ENCODE peak calls at places on chromosomes 16 and 17, in six cellular contexts. W is neural progenitor cell, T is PC-3, V is GM23248, L is GM23338, P is SK-N-SH. X is an unnamed sample.

GRCh38 chr17:14737984-14738651 is 437.2 kb downstream of the HS3ST3B1 start:
- DNase-seq in V (peak; percentile 98), L (peak; percentile 49), T (peak; percentile 99), W (peak; percentile 41), P (no peak), X (no peak)

GRCh38 chr17:81831957-81832607 is 1.0 kb downstream of the MCRIP1 start:
- DNase-seq in W (no peak), P (no peak), V (peak; percentile 89), L (no peak), T (no peak), X (no peak)

GRCh38 chr17:73156887-73157870 is 7.6 kb upstream of the SSTR2 start:
- DNase-seq in P (peak; percentile 41), V (no peak), L (no peak), W (peak; percentile 57), T (no peak), X (no peak)

GRCh38 chr17:81309859-81310839 is 15.0 kb upstream of the SLC38A10 start:
- DNase-seq in L (no peak), P (peak; percentile 90), T (no peak), V (no peak), W (no peak), X (no peak)

GRCh38 chr16:26561303-26561702 is 505.4 kb upstream of the C16orf82 start:
- DNase-seq in V (no peak), L (no peak), P (no peak), T (no peak), W (no peak), X (no peak)

GRCh38 chr17:16975744-16976625 is 4.1 kb upstream of the TNFRSF13B start:
- DNase-seq in T (peak; percentile 26), L (no peak), P (no peak), W (no peak), V (peak; percentile 35), X (peak; percentile 59)

GRCh38 chr16:72946474-72947194 is 101.3 kb downstream of the ZFHX3 start:
- DNase-seq in V (no peak), W (no peak), L (no peak), P (no peak), T (no peak), X (no peak)

GRCh38 chr17:35972066-35972465 is 9.2 kb downstream of the CCL16 start:
- DNase-seq in P (no peak), W (no peak), T (no peak), V (no peak), L (no peak), X (no peak)

GRCh38 chr16:77297996-77298637 is 98.9 kb downstream of the SYCE1L start:
- DNase-seq in V (peak; percentile 49), T (peak; percentile 51), L (no peak), W (no peak), P (no peak), X (no peak)

GRCh38 chr16:28312327-28312726 is 20.0 kb downstream of the SBK1 start:
- DNase-seq in W (no peak), P (no peak), L (no peak), T (no peak), V (no peak), X (no peak)
- H3K27ac ChIP-seq in W (no peak overlapping the region), P (no peak overlapping the region), L (no peak overlapping the region), T (no peak overlapping the region), V (no peak overlapping the region), X (no peak overlapping the region)

GRCh38 chr17:75758131-75758905 is 6.7 kb downstream of the GALK1 start:
- DNase-seq in V (no peak), T (peak; percentile 54), P (peak; percentile 30), L (peak; percentile 64), W (no peak), X (no peak)
- H3F3A ChIP-seq in V (no peaks in the 10 kb centered on the region), T (no peaks in the 10 kb centered on the region), P (no peaks in the 10 kb centered on the region), L (no peaks in the 10 kb centered on the region), W (peaks cover 11% of the 10 kb centered on the region), X (no peaks in the 10 kb centered on the region)

GRCh38 chr17:76238847-76239537 is 1.3 kb downstream of the RNF157 start:
- DNase-seq in W (no peak), P (no peak), L (peak; percentile 14), V (no peak), T (no peak), X (no peak)
- H3K27ac ChIP-seq in W (no peak overlapping the region), P (no peak overlapping the region), L (no peak overlapping the region), V (no peak overlapping the region), T (no peak overlapping the region), X (no peak overlapping the region)

GRCh38 chr17:7236808-7237207 is 2.4 kb downstream of the PHF23 start:
- DNase-seq in T (no peak), V (no peak), W (no peak), L (no peak), P (no peak), X (no peak)

GRCh38 chr17:7238418-7239090 is 703 bp downstream of the PHF23 start:
- DNase-seq in P (no peak), V (peak; percentile 56), W (peak; percentile 40), L (no peak), T (no peak), X (peak; percentile 33)

GRCh38 chr17:7239091-7240027 is at the start of gene PHF23:
- DNase-seq in P (peak; percentile 94), L (peak; percentile 100), V (peak; percentile 100), T (peak; percentile 98), W (peak; percentile 100), X (peak; percentile 99)

GRCh38 chr17:7237266-7237760 is 1.9 kb downstream of the PHF23 start:
- DNase-seq in L (no peak), W (no peak), P (no peak), V (no peak), T (no peak), X (no peak)

DNA sequence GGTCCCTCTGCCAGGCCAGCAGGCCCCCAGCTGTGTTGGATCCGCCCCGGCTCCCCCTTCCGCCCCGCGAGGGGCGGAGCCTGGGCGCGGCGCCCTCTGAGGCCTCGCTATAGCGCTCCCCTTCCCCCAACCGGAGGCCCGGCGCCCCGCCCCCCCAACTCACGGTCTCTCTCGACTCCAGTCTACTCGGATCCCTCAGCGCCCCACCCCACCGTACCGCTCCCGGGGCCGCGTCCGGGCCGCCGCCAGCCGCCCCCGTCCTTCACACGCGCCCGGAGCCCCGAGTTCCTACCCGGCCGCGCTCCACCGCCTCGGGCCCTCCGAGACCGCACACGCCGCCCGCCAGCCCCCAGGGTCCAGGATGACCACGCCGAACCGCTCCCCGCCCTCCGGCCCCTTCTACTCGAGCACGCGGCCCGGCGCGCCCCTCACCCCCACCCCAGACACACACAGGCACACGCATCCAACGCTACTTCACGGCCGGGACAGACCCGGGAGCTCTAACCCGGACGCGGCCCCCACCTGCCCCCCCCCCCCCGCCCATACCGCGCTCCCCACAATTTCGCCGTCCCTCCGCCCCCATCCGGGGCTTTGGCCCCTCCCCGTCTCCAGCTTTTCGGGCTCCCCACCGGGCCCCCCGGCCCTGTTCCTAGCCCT is 1.4 kb downstream of the PHF23 start:
- DNase-seq in P (peak; percentile 83), L (peak; percentile 91), W (peak; percentile 92), V (peak; percentile 77), T (peak; percentile 42), X (peak; percentile 78)
- H3F3A ChIP-seq in P (peaks cover 54% of the 10 kb centered on the region), L (peaks cover 40% of the 10 kb centered on the region), W (peaks cover 73% of the 10 kb centered on the region), V (peaks cover 52% of the 10 kb centered on the region), T (peaks cover 8% of the 10 kb centered on the region), X (peaks cover 48% of the 10 kb centered on the region)

GRCh38 chr17:76544916-76545365 is 5.1 kb downstream of the PRCD start:
- DNase-seq in P (no peak), L (no peak), W (no peak), V (no peak), T (no peak), X (no peak)

GRCh38 chr17:76547642-76548202 is 7.9 kb downstream of the PRCD start:
- DNase-seq in W (no peak), P (no peak), T (no peak), V (no peak), L (no peak), X (no peak)

GRCh38 chr17:76547183-76547641 is 7.4 kb downstream of the PRCD start:
- DNase-seq in T (peak; percentile 80), P (peak; percentile 83), L (peak; percentile 92), V (peak; percentile 77), W (peak; percentile 86), X (peak; percentile 51)

GRCh38 chr17:76545918-76546555 is 6.2 kb downstream of the PRCD start:
- DNase-seq in V (no peak), T (no peak), L (peak; percentile 4), P (peak; percentile 30), W (no peak), X (no peak)

GRCh38 chr17:76546556-76547182 is 6.8 kb downstream of the PRCD start:
- DNase-seq in T (peak; percentile 99), W (no peak), V (peak; percentile 93), P (peak; percentile 23), L (peak; percentile 24), X (no peak)
- H3K27ac ChIP-seq in T (peak overlapping the region; percentile 97), W (no peak overlapping the region), V (peak overlapping the region; percentile 67), P (peak overlapping the region; percentile 99), L (no peak overlapping the region), X (no peak overlapping the region)

DNA sequence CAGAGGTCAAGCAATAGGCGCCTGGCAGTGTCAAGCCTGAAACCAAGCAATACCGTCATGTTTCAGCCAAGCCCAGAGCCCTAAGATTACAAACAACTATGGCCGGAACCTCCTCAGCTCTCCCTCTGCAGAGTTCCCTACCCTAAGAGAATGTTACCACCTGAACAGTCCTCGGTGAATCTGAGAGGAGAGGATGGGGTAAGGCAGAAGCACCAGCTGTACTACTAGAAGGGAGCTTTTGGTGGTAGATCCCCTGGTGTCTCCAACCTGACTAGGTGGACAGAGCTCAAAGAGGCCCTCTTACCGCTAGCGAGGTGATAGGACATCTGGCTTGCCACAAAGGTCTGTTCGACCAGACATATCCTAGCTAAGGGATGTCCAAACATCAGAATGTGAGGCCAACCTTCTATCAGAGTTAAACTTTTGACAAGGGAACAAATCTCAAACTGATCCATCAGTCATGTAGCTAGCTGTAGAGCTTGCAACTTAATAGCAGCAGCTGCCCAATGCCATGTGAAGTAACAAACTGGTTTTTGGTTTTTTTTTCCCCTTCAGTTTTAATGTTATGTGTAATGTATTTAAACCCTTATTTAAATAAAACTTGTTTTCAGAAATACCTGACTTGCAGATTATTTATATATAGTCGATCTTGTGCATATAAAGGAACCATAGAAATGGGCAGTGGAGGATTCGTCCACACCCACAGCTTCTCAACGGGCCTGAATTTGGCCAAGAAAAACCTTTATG is 2.5 kb downstream of the EIF1 start:
- DNase-seq in T (no peak), P (no peak), V (no peak), L (no peak), W (no peak), X (no peak)
- H3F3A ChIP-seq in T (peaks cover 33% of the 10 kb centered on the region), P (peaks cover 74% of the 10 kb centered on the region), V (peaks cover 68% of the 10 kb centered on the region), L (peaks cover 54% of the 10 kb centered on the region), W (peaks cover 70% of the 10 kb centered on the region), X (peaks cover 67% of the 10 kb centered on the region)

X was measured in MM.1S.